ENCODE peak calls at places on chromosome 11, in nine cellular contexts. One of them, this sample, is unnamed.

GRCh38 chr11:68775951-68776388 is 24.6 kb upstream of the TESMIN start:
- DNase-seq in ecto neural progenitor cell: no peak
- DNase-seq in GM03348: no peak
- DNase-seq in iris pigment epithelial cell: no peak
- DNase-seq in BJ: no peak
- DNase-seq in NCI-H146: no peak
- DNase-seq in CD4-positive, alpha-beta T cell: no peak
- DNase-seq in AG04450: no peak
- DNase-seq in KBM-7: no peak
- DNase-seq in this sample: no peak

GRCh38 chr11:32136654-32137053 is 45.8 kb downstream of the RCN1 start:
- DNase-seq in ecto neural progenitor cell: no peak
- DNase-seq in GM03348: no peak
- DNase-seq in iris pigment epithelial cell: peak
- DNase-seq in BJ: no peak
- DNase-seq in NCI-H146: no peak
- DNase-seq in CD4-positive, alpha-beta T cell: no peak
- DNase-seq in AG04450: no peak
- DNase-seq in KBM-7: no peak
- DNase-seq in this sample: no peak

GRCh38 chr11:12088047-12088481 is 22.3 kb upstream of the MICAL2 start:
- DNase-seq in ecto neural progenitor cell: no peak
- DNase-seq in GM03348: peak
- DNase-seq in iris pigment epithelial cell: peak
- DNase-seq in BJ: no peak
- DNase-seq in NCI-H146: peak
- DNase-seq in CD4-positive, alpha-beta T cell: no peak
- DNase-seq in AG04450: no peak
- DNase-seq in KBM-7: no peak
- DNase-seq in this sample: peak

GRCh38 chr11:2791139-2791520 is 91.3 kb upstream of the KCNQ1OT1 start:
- DNase-seq in ecto neural progenitor cell: no peak
- DNase-seq in GM03348: no peak
- DNase-seq in iris pigment epithelial cell: no peak
- DNase-seq in BJ: no peak
- DNase-seq in NCI-H146: peak
- DNase-seq in CD4-positive, alpha-beta T cell: no peak
- DNase-seq in AG04450: no peak
- DNase-seq in KBM-7: no peak
- DNase-seq in this sample: peak

GRCh38 chr11:69787457-69787856 is 12.3 kb upstream of the FGF4 start:
- DNase-seq in ecto neural progenitor cell: no peak
- DNase-seq in GM03348: no peak
- DNase-seq in iris pigment epithelial cell: no peak
- DNase-seq in BJ: no peak
- DNase-seq in NCI-H146: no peak
- DNase-seq in CD4-positive, alpha-beta T cell: no peak
- DNase-seq in AG04450: no peak
- DNase-seq in KBM-7: no peak
- DNase-seq in this sample: no peak

GRCh38 chr11:19868281-19868821 is 155.7 kb downstream of the NAV2 start:
- DNase-seq in ecto neural progenitor cell: no peak
- DNase-seq in GM03348: peak
- DNase-seq in iris pigment epithelial cell: peak
- DNase-seq in BJ: peak
- DNase-seq in NCI-H146: peak
- DNase-seq in CD4-positive, alpha-beta T cell: no peak
- DNase-seq in AG04450: peak
- DNase-seq in KBM-7: no peak
- DNase-seq in this sample: peak

GRCh38 chr11:23272095-23272494 is 411.8 kb upstream of the CCDC179 start:
- DNase-seq in ecto neural progenitor cell: no peak
- DNase-seq in GM03348: no peak
- DNase-seq in iris pigment epithelial cell: peak
- DNase-seq in BJ: no peak
- DNase-seq in NCI-H146: no peak
- DNase-seq in CD4-positive, alpha-beta T cell: no peak
- DNase-seq in AG04450: no peak
- DNase-seq in KBM-7: no peak
- DNase-seq in this sample: no peak

GRCh38 chr11:4480577-4481539 is 1.6 kb upstream of the OR52K1 start:
- DNase-seq in ecto neural progenitor cell: no peak
- DNase-seq in GM03348: peak
- DNase-seq in iris pigment epithelial cell: peak
- DNase-seq in BJ: no peak
- DNase-seq in NCI-H146: no peak
- DNase-seq in CD4-positive, alpha-beta T cell: no peak
- DNase-seq in AG04450: no peak
- DNase-seq in KBM-7: no peak
- DNase-seq in this sample: no peak

GRCh38 chr11:72081856-72082255 is 1.2 kb downstream of the LRRC51 start:
- DNase-seq in ecto neural progenitor cell: no peak
- DNase-seq in GM03348: no peak
- DNase-seq in iris pigment epithelial cell: no peak
- DNase-seq in BJ: no peak
- DNase-seq in NCI-H146: no peak
- DNase-seq in CD4-positive, alpha-beta T cell: no peak
- DNase-seq in AG04450: no peak
- DNase-seq in KBM-7: peak
- DNase-seq in this sample: no peak